ENCODE peak calls at places on chromosome 19, in six cellular contexts. One of them, this sample, is unnamed.

GRCh38 chr19:49421039-49421877 is 2.0 kb downstream of the PTH2 start:
- DNase-seq in brain microvascular endothelial cell: peak; percentile 49
- DNase-seq in stimulated activated CD8-positive, alpha-beta memory T cell treated with anti-CD3 and anti-CD28 coated beads, Interleukin-15, amount 100 ng/mL, for 24 hours: no peak
- DNase-seq in endothelial cell: peak; percentile 69
- DNase-seq in astrocyte of the spinal cord: peak; percentile 27
- DNase-seq in Peyer's patch: peak; percentile 62
- DNase-seq in this sample: peak; percentile 76

GRCh38 chr19:5621945-5622464 is 571 bp downstream of the SAFB2 start:
- DNase-seq in Peyer's patch: no peak
- DNase-seq in endothelial cell: no peak
- DNase-seq in astrocyte of the spinal cord: no peak
- DNase-seq in stimulated activated CD8-positive, alpha-beta memory T cell treated with anti-CD3 and anti-CD28 coated beads, Interleukin-15, amount 100 ng/mL, for 24 hours: peak; percentile 10
- DNase-seq in brain microvascular endothelial cell: no peak
- DNase-seq in this sample: peak; percentile 4

GRCh38 chr19:18006895-18007604 is 920 bp upstream of the ARRDC2 start:
- DNase-seq in stimulated activated CD8-positive, alpha-beta memory T cell treated with anti-CD3 and anti-CD28 coated beads, Interleukin-15, amount 100 ng/mL, for 24 hours: peak; percentile 69
- DNase-seq in brain microvascular endothelial cell: peak; percentile 64
- DNase-seq in Peyer's patch: peak; percentile 90
- DNase-seq in astrocyte of the spinal cord: peak; percentile 73
- DNase-seq in endothelial cell: peak; percentile 93
- DNase-seq in this sample: peak; percentile 85

GRCh38 chr19:1904385-1905070 is 671 bp upstream of the ADAT3 start:
- DNase-seq in astrocyte of the spinal cord: no peak
- DNase-seq in stimulated activated CD8-positive, alpha-beta memory T cell treated with anti-CD3 and anti-CD28 coated beads, Interleukin-15, amount 100 ng/mL, for 24 hours: no peak
- DNase-seq in Peyer's patch: no peak
- DNase-seq in endothelial cell: no peak
- DNase-seq in brain microvascular endothelial cell: no peak
- DNase-seq in this sample: no peak

GRCh38 chr19:47063874-47064273 is 15.4 kb upstream of the TMEM160 start:
- DNase-seq in astrocyte of the spinal cord: no peak
- DNase-seq in brain microvascular endothelial cell: no peak
- DNase-seq in stimulated activated CD8-positive, alpha-beta memory T cell treated with anti-CD3 and anti-CD28 coated beads, Interleukin-15, amount 100 ng/mL, for 24 hours: no peak
- DNase-seq in endothelial cell: no peak
- DNase-seq in Peyer's patch: no peak
- DNase-seq in this sample: no peak

GRCh38 chr19:7326105-7326877 is 22.4 kb upstream of the ARHGEF18 start:
- DNase-seq in astrocyte of the spinal cord: peak; percentile 4
- DNase-seq in Peyer's patch: no peak
- DNase-seq in stimulated activated CD8-positive, alpha-beta memory T cell treated with anti-CD3 and anti-CD28 coated beads, Interleukin-15, amount 100 ng/mL, for 24 hours: no peak
- DNase-seq in brain microvascular endothelial cell: peak; percentile 10
- DNase-seq in endothelial cell: no peak
- DNase-seq in this sample: no peak

GRCh38 chr19:39146686-39147450 is 21.3 kb downstream of the PAK4 start:
- DNase-seq in stimulated activated CD8-positive, alpha-beta memory T cell treated with anti-CD3 and anti-CD28 coated beads, Interleukin-15, amount 100 ng/mL, for 24 hours: no peak
- DNase-seq in astrocyte of the spinal cord: no peak
- DNase-seq in endothelial cell: no peak
- DNase-seq in brain microvascular endothelial cell: no peak
- DNase-seq in Peyer's patch: no peak
- DNase-seq in this sample: no peak

GRCh38 chr19:39218230-39219007 is 14.4 kb upstream of the SYCN start:
- DNase-seq in astrocyte of the spinal cord: no peak
- DNase-seq in endothelial cell: no peak
- DNase-seq in stimulated activated CD8-positive, alpha-beta memory T cell treated with anti-CD3 and anti-CD28 coated beads, Interleukin-15, amount 100 ng/mL, for 24 hours: no peak
- DNase-seq in brain microvascular endothelial cell: no peak
- DNase-seq in Peyer's patch: no peak
- DNase-seq in this sample: no peak

GRCh38 chr19:56637976-56638555 is 4.9 kb upstream of the SMIM17 start:
- DNase-seq in endothelial cell: peak; percentile 37
- DNase-seq in brain microvascular endothelial cell: peak; percentile 83
- DNase-seq in Peyer's patch: no peak
- DNase-seq in stimulated activated CD8-positive, alpha-beta memory T cell treated with anti-CD3 and anti-CD28 coated beads, Interleukin-15, amount 100 ng/mL, for 24 hours: no peak
- DNase-seq in astrocyte of the spinal cord: peak; percentile 77
- DNase-seq in this sample: peak; percentile 46

GRCh38 chr19:31154021-31154420 is 195.2 kb downstream of the TSHZ3 start:
- DNase-seq in Peyer's patch: no peak
- DNase-seq in stimulated activated CD8-positive, alpha-beta memory T cell treated with anti-CD3 and anti-CD28 coated beads, Interleukin-15, amount 100 ng/mL, for 24 hours: no peak
- DNase-seq in brain microvascular endothelial cell: peak; percentile 41
- DNase-seq in endothelial cell: no peak
- DNase-seq in astrocyte of the spinal cord: peak; percentile 63
- DNase-seq in this sample: no peak

GRCh38 chr19:28871099-28871725 is 341.7 kb downstream of the UQCRFS1 start:
- DNase-seq in brain microvascular endothelial cell: no peak
- DNase-seq in Peyer's patch: no peak
- DNase-seq in astrocyte of the spinal cord: no peak
- DNase-seq in endothelial cell: no peak
- DNase-seq in stimulated activated CD8-positive, alpha-beta memory T cell treated with anti-CD3 and anti-CD28 coated beads, Interleukin-15, amount 100 ng/mL, for 24 hours: no peak
- DNase-seq in this sample: no peak